ENCODE peak calls at places on chromosomes 13 and 19, in eight cellular contexts. F is Right ventricle myocardium superior; U is EL; L is heart right ventricle; K is activated CD4-positive, CD25-positive, alpha-beta regulatory T cell treated with anti-CD3 and anti-CD28 coated beads, Interleukin-2, amount 50 U/mL, for 16 hours; V is suprapubic skin; W is mesendoderm; X is WTC11. D is an unnamed sample.

GRCh38 chr13:101917833-101918755 is 465.6 kb downstream of the ITGBL1 start:
- DNase-seq in W (peak), V (no peak), L (no peak), X (peak), K (no peak), U (no peak), F (no peak), D (no peak)

GRCh38 chr19:48292798-48293197 is 22.9 kb downstream of the ZNF114 start:
- DNase-seq in L (no peak), F (no peak), K (no peak), X (no peak), U (peak), V (no peak), W (peak), D (no peak)

GRCh38 chr19:44644391-44645016 is 794 bp downstream of the PVR start:
- DNase-seq in U (peak), K (no peak), V (no peak), F (no peak), X (peak), L (no peak), W (peak), D (no peak)

GRCh38 chr13:36919206-36919832 is 719 bp downstream of the SMAD9 start:
- DNase-seq in V (no peak), X (peak), W (peak), K (no peak), U (peak), F (peak), L (peak), D (no peak)

GRCh38 chr13:65825039-65825438 is 1405.1 kb downstream of the PCDH9 start:
- DNase-seq in X (no peak), L (no peak), U (no peak), F (no peak), V (no peak), K (no peak), W (no peak), D (no peak)

GRCh38 chr19:45900661-45901431 is 1.6 kb downstream of the MYPOP start:
- DNase-seq in K (no peak), F (no peak), W (peak), X (no peak), U (no peak), L (no peak), V (no peak), D (no peak)

GRCh38 chr13:60759499-60759898 is 362.5 kb downstream of the TDRD3 start:
- DNase-seq in W (peak), V (no peak), L (no peak), U (no peak), F (no peak), K (no peak), X (no peak), D (no peak)

GRCh38 chr19:29628661-29629385 is 22.7 kb downstream of the POP4 start:
- DNase-seq in F (no peak), K (no peak), W (no peak), X (no peak), U (no peak), L (no peak), V (no peak), D (no peak)

GRCh38 chr13:109856350-109856749 is 70.0 kb upstream of the IRS2 start:
- DNase-seq in W (no peak), F (no peak), X (no peak), K (no peak), L (no peak), V (no peak), U (no peak), D (no peak)

GRCh38 chr19:30662211-30662861 is 290.2 kb downstream of the ZNF536 start:
- DNase-seq in L (no peak), U (no peak), X (no peak), K (no peak), W (no peak), V (no peak), F (no peak), D (no peak)

GRCh38 chr19:17406039-17406886 is 833 bp upstream of the BST2 start:
- DNase-seq in F (no peak), L (no peak), V (no peak), W (no peak), X (no peak), U (peak), K (no peak), D (no peak)

GRCh38 chr19:6318772-6319171 is 14.6 kb downstream of the ACER1 start:
- DNase-seq in U (peak), V (no peak), K (no peak), X (no peak), L (no peak), F (peak), W (no peak), D (no peak)

GRCh38 chr19:57559008-57559403 is 657 bp downstream of the ZNF550 start:
- DNase-seq in F (peak), K (no peak), L (peak), X (peak), V (no peak), W (peak), U (peak), D (no peak)

GRCh38 chr13:42814868-42815267 is 33.5 kb downstream of the FAM216B start:
- DNase-seq in U (peak), X (no peak), V (no peak), F (no peak), W (no peak), L (no peak), K (no peak), D (no peak)

GRCh38 chr13:37134411-37135041 is 29.1 kb upstream of the CSNK1A1L start:
- DNase-seq in K (no peak), L (no peak), U (peak), F (no peak), W (peak), V (no peak), X (no peak), D (no peak)

GRCh38 chr13:85525411-85525810 is 273.8 kb downstream of the SLITRK6 start:
- DNase-seq in W (no peak), L (no peak), F (no peak), V (no peak), U (peak), K (no peak), X (no peak), D (no peak)

GRCh38 chr13:51778407-51778806 is 25.6 kb downstream of the DHRS12 start:
- DNase-seq in V (no peak), U (no peak), X (no peak), K (no peak), F (no peak), W (no peak), L (no peak), D (no peak)

GRCh38 chr13:98103942-98104880 is 38.7 kb upstream of the FARP1 start:
- DNase-seq in F (no peak), U (peak), V (no peak), W (peak), K (no peak), X (peak), L (no peak), D (no peak)

GRCh38 chr19:1240925-1241324 is 626 bp upstream of the ATP5F1D start:
- DNase-seq in L (no peak), F (no peak), X (no peak), W (no peak), K (no peak), V (no peak), U (no peak), D (no peak)

GRCh38 chr13:26497991-26498423 is 59.5 kb upstream of the WASF3 start:
- DNase-seq in F (no peak), X (no peak), L (no peak), U (peak), W (no peak), V (no peak), K (no peak), D (no peak)

GRCh38 chr13:20028953-20029352 is 70.4 kb downstream of the ZMYM2 start:
- DNase-seq in V (no peak), U (no peak), K (no peak), W (no peak), X (no peak), L (no peak), F (no peak), D (no peak)

GRCh38 chr19:6509118-6509971 is 7.2 kb upstream of the TUBB4A start:
- DNase-seq in F (peak), V (no peak), U (no peak), X (no peak), W (no peak), L (no peak), K (no peak), D (no peak)

GRCh38 chr19:48558018-48558684 is 6.2 kb downstream of the SULT2B1 start:
- DNase-seq in F (peak), U (peak), W (peak), X (peak), V (no peak), K (no peak), L (no peak), D (no peak)

D was measured in Panc1.